ENCODE peak calls at places on chromosomes 4 and X, in eight cellular contexts. K, L, C, Y, G, E, P and B are unnamed samples.

GRCh38 chr4:19130836-19131235 is 1109.3 kb upstream of the LCORL start:
- DNase-seq in K (no peak), P (no peak), G (no peak), L (peak), Y (no peak), E (no peak), C (no peak), B (no peak)

GRCh38 chr4:127370495-127371069 is 262.2 kb upstream of the INTU start:
- DNase-seq in G (peak), C (no peak), L (no peak), Y (no peak), P (peak), E (peak), K (no peak), B (peak)

GRCh38 chr4:140693577-140693976 is 62.6 kb downstream of the TBC1D9 start:
- DNase-seq in L (no peak), P (no peak), E (no peak), G (no peak), Y (no peak), K (no peak), C (no peak), B (no peak)

GRCh38 chrX:9566150-9566621 is 101.3 kb downstream of the TBL1X start:
- DNase-seq in Y (no peak), G (peak), P (peak), E (no peak), C (no peak), L (peak), K (no peak), B (peak)

GRCh38 chr4:1537410-1538095 is 131.3 kb upstream of the NKX1-1 start:
- DNase-seq in C (no peak), Y (peak), G (no peak), L (no peak), E (no peak), P (no peak), K (no peak), B (no peak)

GRCh38 chrX:12974217-12974796 is 603 bp upstream of the TMSB4X start:
- DNase-seq in P (peak), K (no peak), G (peak), Y (peak), E (peak), L (no peak), C (peak), B (peak)

GRCh38 chr4:183966371-183966770 is 61.3 kb downstream of the STOX2 start:
- DNase-seq in K (no peak), G (no peak), C (no peak), E (no peak), L (no peak), P (no peak), Y (no peak), B (no peak)

GRCh38 chr4:53189011-53189410 is 176.8 kb downstream of the SCFD2 start:
- DNase-seq in G (no peak), E (no peak), L (peak), C (no peak), Y (no peak), K (no peak), P (no peak), B (no peak)

GRCh38 chr4:140395668-140396067 is 22.2 kb downstream of the SCOC start:
- DNase-seq in E (no peak), C (no peak), G (no peak), Y (no peak), L (no peak), K (no peak), P (no peak), B (no peak)

GRCh38 chr4:26780524-26780923 is 80.1 kb upstream of the STIM2 start:
- DNase-seq in L (no peak), P (no peak), K (no peak), C (no peak), E (no peak), G (no peak), Y (no peak), B (no peak)

GRCh38 chrX:101057095-101057714 is 5.3 kb upstream of the TRMT2B start:
- DNase-seq in C (no peak), K (no peak), P (no peak), G (no peak), L (no peak), Y (no peak), E (no peak), B (no peak)

GRCh38 chr4:6929735-6930464 is 20.3 kb downstream of the TBC1D14 start:
- DNase-seq in Y (no peak), C (no peak), K (no peak), P (no peak), G (no peak), E (no peak), L (no peak), B (no peak)

GRCh38 chr4:52144303-52144849 is 93.3 kb downstream of the SPATA18 start:
- DNase-seq in G (no peak), K (no peak), L (no peak), P (no peak), E (no peak), Y (no peak), C (no peak), B (no peak)

GRCh38 chr4:25485104-25485503 is 108.0 kb downstream of the ANAPC4 start:
- DNase-seq in K (no peak), P (no peak), G (no peak), C (no peak), E (no peak), Y (no peak), L (no peak), B (no peak)

GRCh38 chr4:98706200-98706813 is 47.9 kb upstream of the TSPAN5 start:
- DNase-seq in G (no peak), E (no peak), Y (no peak), P (no peak), L (no peak), K (no peak), C (no peak), B (no peak)

GRCh38 chrX:30513284-30513683 is 64.3 kb downstream of the TASL start:
- DNase-seq in E (no peak), Y (no peak), L (no peak), C (no peak), K (peak), G (no peak), P (no peak), B (no peak)

GRCh38 chrX:38382663-38383062 is 30.3 kb downstream of the OTC start:
- DNase-seq in C (no peak), G (no peak), P (no peak), Y (no peak), L (no peak), K (no peak), E (no peak), B (no peak)

GRCh38 chr4:25020240-25020639 is 10.5 kb downstream of the LGI2 start:
- DNase-seq in Y (no peak), C (no peak), G (no peak), P (no peak), K (no peak), E (no peak), L (no peak), B (no peak)

GRCh38 chr4:118765399-118765798 is 70.5 kb downstream of the SEC24D start:
- DNase-seq in E (no peak), C (no peak), K (peak), P (no peak), G (no peak), L (peak), Y (no peak), B (no peak)

GRCh38 chr4:158644755-158645154 is 26.9 kb downstream of the C4orf46 start:
- DNase-seq in K (no peak), G (no peak), C (no peak), E (no peak), Y (no peak), P (no peak), L (no peak), B (no peak)
- H3K4me3 ChIP-seq in K (no peak), G (no peak), C (no peak), E (no peak), Y (no peak), P (no peak), L (no peak), B (no peak)

GRCh38 chr4:57403591-57403990 is 293.4 kb upstream of the IGFBP7 start:
- DNase-seq in E (no peak), K (no peak), L (no peak), P (no peak), C (no peak), Y (no peak), G (no peak), B (no peak)

GRCh38 chr4:57401586-57401985 is 291.4 kb upstream of the IGFBP7 start:
- DNase-seq in G (no peak), K (no peak), Y (no peak), L (no peak), P (no peak), E (no peak), C (no peak), B (no peak)

GRCh38 chr4:57405359-57405758 is 295.2 kb upstream of the IGFBP7 start:
- DNase-seq in K (no peak), L (no peak), E (no peak), C (no peak), P (no peak), Y (no peak), G (no peak), B (no peak)

GRCh38 chr4:57404463-57404862 is 294.3 kb upstream of the IGFBP7 start:
- DNase-seq in P (no peak), K (no peak), C (peak), L (no peak), Y (no peak), E (no peak), G (no peak), B (no peak)
- H3K27ac ChIP-seq in P (no peak), K (no peak), C (no peak), L (no peak), Y (no peak), E (no peak), G (no peak), B (no peak)

GRCh38 chr4:3485882-3486555 is 22.9 kb downstream of the DOK7 start:
- DNase-seq in Y (no peak), E (no peak), G (no peak), K (no peak), P (peak), C (no peak), L (no peak), B (no peak)

GRCh38 chr4:3486556-3487270 is 23.6 kb downstream of the DOK7 start:
- DNase-seq in C (no peak), P (peak), L (no peak), K (peak), Y (no peak), G (no peak), E (no peak), B (no peak)

GRCh38 chr4:3484057-3484973 is 21.2 kb downstream of the DOK7 start:
- DNase-seq in C (no peak), P (peak), E (no peak), K (no peak), L (no peak), Y (peak), G (peak), B (peak)

GRCh38 chr4:3483471-3483921 is 20.4 kb downstream of the DOK7 start:
- DNase-seq in G (peak), K (peak), Y (peak), P (peak), C (no peak), L (no peak), E (no peak), B (peak)

DNA sequence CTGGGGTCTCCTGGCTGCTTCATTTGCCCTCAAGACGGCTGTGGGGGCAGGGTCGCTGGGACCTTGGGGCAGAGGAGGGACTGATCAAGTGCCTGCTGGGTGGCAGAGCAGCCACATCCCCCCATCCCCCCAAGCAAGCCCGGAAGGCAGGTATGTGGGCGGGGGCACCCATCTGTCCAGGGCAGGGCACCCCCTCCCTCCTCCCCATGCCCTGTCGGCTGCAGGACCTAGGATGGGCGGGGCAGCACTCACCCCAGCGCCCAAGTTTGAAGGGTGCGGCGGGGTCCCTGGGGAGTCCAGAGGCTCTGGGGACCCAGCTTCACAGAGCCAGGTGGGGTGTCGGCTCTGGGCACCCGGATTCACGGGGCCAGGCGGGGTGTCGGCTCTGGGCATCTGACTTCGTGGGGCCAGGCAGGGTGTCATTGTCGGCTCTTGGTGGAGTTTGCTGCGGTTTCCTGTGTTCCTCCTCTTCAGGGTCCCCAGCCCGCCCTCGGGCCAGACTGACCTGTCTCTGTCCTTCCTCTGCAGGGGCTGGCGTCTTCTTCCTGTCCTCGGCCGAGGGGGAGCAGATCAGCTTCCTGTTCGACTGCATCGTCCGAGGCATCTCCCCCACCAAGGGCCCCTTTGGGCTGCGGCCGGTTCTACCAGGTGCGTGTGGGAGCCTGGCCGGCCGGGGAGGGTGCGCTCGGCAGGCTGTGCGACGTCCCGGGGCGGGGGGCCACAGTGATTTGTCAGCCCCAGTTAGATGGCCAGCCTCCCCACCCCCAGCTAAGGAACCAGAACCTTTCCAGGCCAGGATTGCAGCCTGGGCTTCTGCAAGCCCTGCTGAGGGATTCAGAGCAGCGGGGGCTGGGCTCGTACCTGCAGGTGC is 22.1 kb downstream of the DOK7 start:
- DNase-seq in L (no peak), Y (no peak), C (no peak), G (no peak), K (no peak), P (peak), E (no peak), B (no peak)
- H3K4me3 ChIP-seq in L (no peak), Y (no peak), C (no peak), G (peak), K (no peak), P (no peak), E (no peak), B (peak)

GRCh38 chr4:14770025-14770424 is 232.3 kb upstream of the CPEB2 start:
- DNase-seq in G (no peak), E (no peak), C (no peak), L (no peak), P (no peak), K (no peak), Y (no peak), B (no peak)
- H3K27ac ChIP-seq in G (no peak), E (no peak), C (no peak), L (no peak), P (no peak), K (no peak), Y (no peak), B (no peak)

GRCh38 chr4:36026348-36026747 is 218.0 kb downstream of the ARAP2 start:
- DNase-seq in Y (no peak), K (no peak), E (no peak), C (no peak), L (no peak), P (no peak), G (no peak), B (no peak)
- H3K4me3 ChIP-seq in Y (no peak), K (no peak), E (no peak), C (no peak), L (no peak), P (no peak), G (no peak), B (no peak)

DNA sequence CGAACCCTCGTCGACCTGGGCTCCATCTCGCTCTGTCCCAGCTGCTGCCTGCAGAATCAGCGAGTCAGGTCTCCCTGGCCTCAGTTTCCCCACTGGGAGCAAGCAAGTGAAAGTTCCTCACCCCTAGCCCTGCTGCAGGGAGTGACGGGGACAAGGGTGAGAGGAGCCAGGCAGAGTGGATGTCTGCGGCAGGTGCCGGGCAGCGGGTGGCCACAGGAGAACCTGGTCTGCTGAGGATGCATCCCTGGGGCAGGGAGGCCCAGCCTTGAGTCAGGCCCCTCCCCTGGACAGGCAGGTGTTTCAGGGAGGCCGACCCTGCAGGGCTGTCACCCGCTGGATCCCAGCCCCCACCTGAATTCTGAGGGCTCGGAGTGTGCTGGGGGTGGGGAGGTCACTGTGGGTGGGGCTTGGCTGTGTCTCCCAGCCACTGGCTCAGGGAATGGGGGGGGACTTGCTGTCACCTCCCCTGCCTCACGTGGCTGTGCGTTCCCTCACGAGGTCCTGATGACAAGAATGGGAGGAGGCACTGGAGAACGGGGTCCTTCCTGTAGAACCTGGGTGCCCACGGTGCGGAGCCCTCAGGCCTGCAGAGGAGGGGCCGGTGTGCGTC is 33.2 kb downstream of the LRPAP1 start:
- DNase-seq in K (no peak), Y (no peak), E (no peak), C (no peak), G (no peak), P (no peak), L (no peak), B (no peak)
- H3K27ac ChIP-seq in K (no peak), Y (peak), E (no peak), C (no peak), G (no peak), P (no peak), L (no peak), B (peak)